ENCODE peak calls at places on chromosomes 13 and 19, in nine cellular contexts. One of them, this sample, is unnamed.

GRCh38 chr13:105410602-105411001 is 1124.9 kb downstream of the EFNB2 start:
- DNase-seq in coronary artery: no peak
- DNase-seq in mesendoderm: peak
- DNase-seq in epithelial cell of prostate: no peak
- DNase-seq in CD4-positive, alpha-beta T cell: peak
- DNase-seq in substantia nigra: peak
- DNase-seq in neural progenitor cell: peak
- DNase-seq in OCI-LY7: no peak
- DNase-seq in HCT116: peak
- DNase-seq in this sample: no peak

GRCh38 chr13:38496956-38497355 is 147.3 kb downstream of the UFM1 start:
- DNase-seq in OCI-LY7: no peak
- DNase-seq in CD4-positive, alpha-beta T cell: no peak
- DNase-seq in coronary artery: no peak
- DNase-seq in substantia nigra: no peak
- DNase-seq in HCT116: no peak
- DNase-seq in mesendoderm: no peak
- DNase-seq in epithelial cell of prostate: no peak
- DNase-seq in neural progenitor cell: no peak
- DNase-seq in this sample: no peak

GRCh38 chr13:44309771-44310767 is 63.6 kb upstream of the SERP2 start:
- DNase-seq in epithelial cell of prostate: no peak
- DNase-seq in neural progenitor cell: no peak
- DNase-seq in CD4-positive, alpha-beta T cell: no peak
- DNase-seq in OCI-LY7: no peak
- DNase-seq in coronary artery: peak
- DNase-seq in HCT116: no peak
- DNase-seq in substantia nigra: no peak
- DNase-seq in mesendoderm: no peak
- DNase-seq in this sample: no peak

GRCh38 chr13:61039302-61039701 is 376.3 kb downstream of the PCDH20 start:
- DNase-seq in epithelial cell of prostate: no peak
- DNase-seq in OCI-LY7: no peak
- DNase-seq in HCT116: no peak
- DNase-seq in coronary artery: no peak
- DNase-seq in mesendoderm: no peak
- DNase-seq in substantia nigra: no peak
- DNase-seq in neural progenitor cell: no peak
- DNase-seq in CD4-positive, alpha-beta T cell: no peak
- DNase-seq in this sample: no peak

GRCh38 chr13:47081850-47082249 is 185.0 kb upstream of the HTR2A start:
- DNase-seq in coronary artery: no peak
- DNase-seq in OCI-LY7: no peak
- DNase-seq in epithelial cell of prostate: no peak
- DNase-seq in HCT116: no peak
- DNase-seq in CD4-positive, alpha-beta T cell: no peak
- DNase-seq in mesendoderm: peak
- DNase-seq in neural progenitor cell: no peak
- DNase-seq in substantia nigra: no peak
- DNase-seq in this sample: no peak

GRCh38 chr13:20566424-20566916 is 487 bp upstream of the IFT88 start:
- DNase-seq in substantia nigra: no peak
- DNase-seq in coronary artery: no peak
- DNase-seq in epithelial cell of prostate: peak
- DNase-seq in HCT116: peak
- DNase-seq in mesendoderm: peak
- DNase-seq in neural progenitor cell: no peak
- DNase-seq in OCI-LY7: no peak
- DNase-seq in CD4-positive, alpha-beta T cell: no peak
- DNase-seq in this sample: no peak

GRCh38 chr13:78595819-78596700 is 7.3 kb downstream of the POU4F1 start:
- DNase-seq in HCT116: no peak
- DNase-seq in epithelial cell of prostate: no peak
- DNase-seq in neural progenitor cell: peak
- DNase-seq in mesendoderm: peak
- DNase-seq in coronary artery: no peak
- DNase-seq in substantia nigra: no peak
- DNase-seq in CD4-positive, alpha-beta T cell: no peak
- DNase-seq in OCI-LY7: no peak
- DNase-seq in this sample: no peak

GRCh38 chr19:48819366-48819816 is 8.6 kb upstream of the BCAT2 start:
- DNase-seq in CD4-positive, alpha-beta T cell: no peak
- DNase-seq in mesendoderm: no peak
- DNase-seq in OCI-LY7: no peak
- DNase-seq in substantia nigra: no peak
- DNase-seq in neural progenitor cell: no peak
- DNase-seq in epithelial cell of prostate: peak
- DNase-seq in coronary artery: peak
- DNase-seq in HCT116: peak
- DNase-seq in this sample: no peak

GRCh38 chr19:31674503-31675186 is 325.4 kb upstream of the TSHZ3 start:
- DNase-seq in epithelial cell of prostate: no peak
- DNase-seq in neural progenitor cell: no peak
- DNase-seq in CD4-positive, alpha-beta T cell: no peak
- DNase-seq in substantia nigra: no peak
- DNase-seq in HCT116: no peak
- DNase-seq in mesendoderm: no peak
- DNase-seq in OCI-LY7: no peak
- DNase-seq in coronary artery: no peak
- DNase-seq in this sample: no peak

GRCh38 chr19:32067686-32068085 is 277.7 kb upstream of the ZNF507 start:
- DNase-seq in HCT116: no peak
- DNase-seq in OCI-LY7: no peak
- DNase-seq in mesendoderm: peak
- DNase-seq in neural progenitor cell: peak
- DNase-seq in CD4-positive, alpha-beta T cell: no peak
- DNase-seq in substantia nigra: no peak
- DNase-seq in epithelial cell of prostate: no peak
- DNase-seq in coronary artery: no peak
- DNase-seq in this sample: no peak

GRCh38 chr19:50368649-50369570 is 3.5 kb upstream of the NAPSA start:
- DNase-seq in CD4-positive, alpha-beta T cell: peak
- DNase-seq in substantia nigra: peak
- DNase-seq in OCI-LY7: peak
- DNase-seq in HCT116: peak
- DNase-seq in neural progenitor cell: peak
- DNase-seq in epithelial cell of prostate: peak
- DNase-seq in mesendoderm: peak
- DNase-seq in coronary artery: no peak
- DNase-seq in this sample: peak
- H3K27ac ChIP-seq in CD4-positive, alpha-beta T cell: no peak
- H3K27ac ChIP-seq in substantia nigra: peak
- H3K27ac ChIP-seq in OCI-LY7: peak
- H3K27ac ChIP-seq in HCT116: peak
- H3K27ac ChIP-seq in neural progenitor cell: no peak
- H3K27ac ChIP-seq in epithelial cell of prostate: peak
- H3K27ac ChIP-seq in mesendoderm: no peak
- H3K27ac ChIP-seq in coronary artery: peak
- H3K27ac ChIP-seq in this sample: peak

DNA sequence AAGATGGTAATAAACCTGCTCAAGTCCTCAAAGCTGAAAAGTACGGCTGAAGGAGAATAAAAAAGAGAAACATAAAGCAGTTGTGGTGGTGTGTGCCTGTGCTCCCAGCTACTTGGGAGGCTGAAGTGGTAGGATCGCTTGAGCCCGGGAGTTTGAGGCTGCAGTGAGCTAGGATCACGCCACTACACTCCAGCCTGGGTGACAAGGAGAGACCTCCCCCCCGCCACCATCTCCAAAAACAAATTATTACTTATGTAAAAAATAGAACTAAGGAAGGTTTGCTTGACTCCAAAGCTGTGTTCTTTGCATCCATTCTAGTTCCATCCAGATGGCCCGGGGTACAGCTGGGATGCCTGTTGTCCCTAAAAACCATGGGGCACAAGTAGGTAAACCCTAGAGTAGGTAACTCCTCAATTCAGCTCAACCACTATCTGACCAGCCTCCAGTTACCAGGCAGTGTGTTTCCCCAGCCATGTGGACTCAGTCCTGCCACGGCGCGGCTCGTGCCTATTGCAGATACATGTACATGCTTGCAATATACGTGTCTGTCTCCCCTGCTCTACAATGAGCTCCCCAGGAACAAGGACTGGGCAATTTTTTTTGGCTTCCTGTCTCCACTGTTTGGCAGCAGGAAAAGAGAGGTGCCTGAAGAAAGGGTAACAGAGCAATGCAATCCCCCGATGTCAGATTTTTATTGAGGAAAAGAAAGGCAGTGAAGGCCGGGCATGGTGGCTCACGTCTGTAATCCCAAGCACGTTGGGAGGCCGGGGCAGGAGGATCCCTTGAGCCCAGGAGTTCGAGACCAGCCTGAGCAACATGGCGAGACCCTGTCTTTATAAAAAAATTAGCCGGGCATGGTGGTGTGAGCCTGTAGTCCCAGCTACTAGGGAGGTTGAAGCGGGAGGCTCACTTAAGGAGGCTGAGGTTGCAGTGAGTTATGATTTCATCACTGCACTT is 101.3 kb downstream of the GNG7 start:
- DNase-seq in OCI-LY7: no peak
- DNase-seq in CD4-positive, alpha-beta T cell: no peak
- DNase-seq in mesendoderm: no peak
- DNase-seq in coronary artery: peak
- DNase-seq in epithelial cell of prostate: no peak
- DNase-seq in neural progenitor cell: no peak
- DNase-seq in HCT116: no peak
- DNase-seq in substantia nigra: no peak
- DNase-seq in this sample: no peak
- H3K27ac ChIP-seq in OCI-LY7: no peak
- H3K27ac ChIP-seq in CD4-positive, alpha-beta T cell: no peak
- H3K27ac ChIP-seq in mesendoderm: no peak
- H3K27ac ChIP-seq in coronary artery: peak
- H3K27ac ChIP-seq in epithelial cell of prostate: no peak
- H3K27ac ChIP-seq in neural progenitor cell: no peak
- H3K27ac ChIP-seq in HCT116: no peak
- H3K27ac ChIP-seq in substantia nigra: no peak
- H3K27ac ChIP-seq in this sample: no peak

GRCh38 chr19:18502236-18502632 is 19.6 kb downstream of the ELL start:
- DNase-seq in OCI-LY7: no peak
- DNase-seq in substantia nigra: no peak
- DNase-seq in coronary artery: no peak
- DNase-seq in neural progenitor cell: no peak
- DNase-seq in mesendoderm: no peak
- DNase-seq in CD4-positive, alpha-beta T cell: no peak
- DNase-seq in epithelial cell of prostate: no peak
- DNase-seq in HCT116: no peak
- DNase-seq in this sample: peak
- H3K27ac ChIP-seq in OCI-LY7: no peak
- H3K27ac ChIP-seq in substantia nigra: no peak
- H3K27ac ChIP-seq in coronary artery: peak
- H3K27ac ChIP-seq in neural progenitor cell: no peak
- H3K27ac ChIP-seq in mesendoderm: no peak
- H3K27ac ChIP-seq in CD4-positive, alpha-beta T cell: no peak
- H3K27ac ChIP-seq in epithelial cell of prostate: no peak
- H3K27ac ChIP-seq in HCT116: no peak
- H3K27ac ChIP-seq in this sample: peak

DNA sequence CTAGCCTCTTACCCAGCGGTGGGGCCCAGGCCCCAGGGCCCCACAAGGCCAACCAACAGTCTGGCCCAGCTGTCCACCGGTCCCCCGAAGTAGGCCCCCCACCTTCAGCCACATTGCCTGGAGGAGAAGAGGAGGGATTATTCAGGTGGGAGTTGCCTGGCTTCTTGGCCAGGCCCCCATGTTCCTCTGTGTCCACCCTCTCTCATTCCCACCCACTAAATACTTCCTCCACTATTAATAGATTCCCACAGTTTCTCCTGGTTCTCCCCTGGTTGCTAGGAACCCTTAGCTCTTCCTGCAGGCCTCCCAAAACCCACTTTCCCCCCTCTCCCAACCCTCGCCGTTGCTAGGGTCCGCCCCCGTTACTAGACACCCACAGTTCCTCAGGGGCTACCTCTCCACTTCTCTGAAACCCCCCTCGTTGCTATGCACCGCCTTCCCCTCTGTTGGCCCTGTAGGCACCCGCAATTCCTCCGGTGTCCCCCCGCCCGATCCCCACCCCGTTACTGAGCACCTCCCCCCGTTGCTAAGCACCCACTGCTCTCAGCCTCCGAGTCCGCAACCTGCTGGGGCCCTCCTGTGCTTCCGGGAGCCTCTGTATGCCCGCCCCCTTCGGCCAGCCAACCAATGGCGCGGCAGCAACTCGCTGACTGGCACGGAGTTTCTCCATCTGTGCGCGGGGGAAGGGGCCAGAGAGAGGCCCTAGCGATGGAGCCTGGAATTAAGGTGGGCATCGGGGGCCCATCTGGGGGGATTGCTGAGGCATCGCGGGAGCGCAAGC is 2.0 kb downstream of the COQ8B start:
- DNase-seq in OCI-LY7: peak
- DNase-seq in coronary artery: peak
- DNase-seq in neural progenitor cell: peak
- DNase-seq in substantia nigra: peak
- DNase-seq in mesendoderm: peak
- DNase-seq in HCT116: no peak
- DNase-seq in epithelial cell of prostate: peak
- DNase-seq in CD4-positive, alpha-beta T cell: peak
- DNase-seq in this sample: peak
- H3K27ac ChIP-seq in OCI-LY7: peak
- H3K27ac ChIP-seq in coronary artery: peak
- H3K27ac ChIP-seq in neural progenitor cell: no peak
- H3K27ac ChIP-seq in substantia nigra: peak
- H3K27ac ChIP-seq in mesendoderm: peak
- H3K27ac ChIP-seq in HCT116: peak
- H3K27ac ChIP-seq in epithelial cell of prostate: peak
- H3K27ac ChIP-seq in CD4-positive, alpha-beta T cell: peak
- H3K27ac ChIP-seq in this sample: peak

GRCh38 chr19:294341-294818 is 3.2 kb upstream of the PLPP2 start:
- DNase-seq in CD4-positive, alpha-beta T cell: no peak
- DNase-seq in substantia nigra: no peak
- DNase-seq in OCI-LY7: no peak
- DNase-seq in HCT116: no peak
- DNase-seq in mesendoderm: peak
- DNase-seq in coronary artery: no peak
- DNase-seq in neural progenitor cell: peak
- DNase-seq in epithelial cell of prostate: no peak
- DNase-seq in this sample: no peak
- H3K27ac ChIP-seq in CD4-positive, alpha-beta T cell: no peak
- H3K27ac ChIP-seq in substantia nigra: peak
- H3K27ac ChIP-seq in OCI-LY7: no peak
- H3K27ac ChIP-seq in HCT116: no peak
- H3K27ac ChIP-seq in mesendoderm: no peak
- H3K27ac ChIP-seq in coronary artery: no peak
- H3K27ac ChIP-seq in neural progenitor cell: no peak
- H3K27ac ChIP-seq in epithelial cell of prostate: no peak
- H3K27ac ChIP-seq in this sample: no peak

This sample was measured in CD4-positive, alpha-beta memory T cell.